ENCODE peak calls at places on chromosomes 12 and 14, in eight cellular contexts. One of them, this sample, is unnamed.

GRCh38 chr14:49882826-49883694 is 9.8 kb upstream of the ARF6 start:
- DNase-seq in nephron progenitor cell: no peak
- DNase-seq in H7: no peak
- DNase-seq in GM03348: no peak
- DNase-seq in HFFc6: no peak
- DNase-seq in activated effector memory CD4-positive, alpha-beta T cell treated with Interleukin-2 at 50 U/mL for 16 hours: no peak
- DNase-seq in substantia nigra: no peak
- DNase-seq in cardiac septum: no peak
- DNase-seq in this sample: no peak

GRCh38 chr12:24933694-24934407 is 15.1 kb downstream of the BCAT1 start:
- DNase-seq in substantia nigra: no peak
- DNase-seq in nephron progenitor cell: no peak
- DNase-seq in GM03348: no peak
- DNase-seq in cardiac septum: no peak
- DNase-seq in HFFc6: no peak
- DNase-seq in H7: no peak
- DNase-seq in activated effector memory CD4-positive, alpha-beta T cell treated with Interleukin-2 at 50 U/mL for 16 hours: no peak
- DNase-seq in this sample: no peak

GRCh38 chr12:4829161-4829792 is 80.4 kb upstream of the KCNA1 start:
- DNase-seq in cardiac septum: no peak
- DNase-seq in nephron progenitor cell: no peak
- DNase-seq in HFFc6: no peak
- DNase-seq in H7: no peak
- DNase-seq in GM03348: no peak
- DNase-seq in activated effector memory CD4-positive, alpha-beta T cell treated with Interleukin-2 at 50 U/mL for 16 hours: no peak
- DNase-seq in substantia nigra: no peak
- DNase-seq in this sample: no peak

GRCh38 chr14:22265319-22266140 is 323.5 kb downstream of the DAD1 start:
- DNase-seq in HFFc6: no peak
- DNase-seq in GM03348: no peak
- DNase-seq in H7: peak
- DNase-seq in cardiac septum: no peak
- DNase-seq in nephron progenitor cell: no peak
- DNase-seq in activated effector memory CD4-positive, alpha-beta T cell treated with Interleukin-2 at 50 U/mL for 16 hours: no peak
- DNase-seq in substantia nigra: no peak
- DNase-seq in this sample: peak

GRCh38 chr12:120290541-120291312 is 976 bp downstream of the RNU4-2 start:
- DNase-seq in HFFc6: no peak
- DNase-seq in substantia nigra: no peak
- DNase-seq in GM03348: peak
- DNase-seq in nephron progenitor cell: peak
- DNase-seq in activated effector memory CD4-positive, alpha-beta T cell treated with Interleukin-2 at 50 U/mL for 16 hours: no peak
- DNase-seq in cardiac septum: no peak
- DNase-seq in H7: peak
- DNase-seq in this sample: peak

GRCh38 chr14:77498120-77498979 is at the start of gene ISM2:
- DNase-seq in nephron progenitor cell: peak
- DNase-seq in GM03348: peak
- DNase-seq in HFFc6: no peak
- DNase-seq in substantia nigra: no peak
- DNase-seq in activated effector memory CD4-positive, alpha-beta T cell treated with Interleukin-2 at 50 U/mL for 16 hours: peak
- DNase-seq in cardiac septum: peak
- DNase-seq in H7: peak
- DNase-seq in this sample: no peak

GRCh38 chr14:51776102-51776894 is 84.1 kb upstream of the GNG2 start:
- DNase-seq in cardiac septum: no peak
- DNase-seq in activated effector memory CD4-positive, alpha-beta T cell treated with Interleukin-2 at 50 U/mL for 16 hours: no peak
- DNase-seq in GM03348: peak
- DNase-seq in nephron progenitor cell: peak
- DNase-seq in substantia nigra: peak
- DNase-seq in HFFc6: peak
- DNase-seq in H7: peak
- DNase-seq in this sample: peak

GRCh38 chr12:111455448-111456320 is 50.0 kb downstream of the SH2B3 start:
- DNase-seq in cardiac septum: peak
- DNase-seq in GM03348: peak
- DNase-seq in H7: peak
- DNase-seq in nephron progenitor cell: no peak
- DNase-seq in HFFc6: peak
- DNase-seq in activated effector memory CD4-positive, alpha-beta T cell treated with Interleukin-2 at 50 U/mL for 16 hours: no peak
- DNase-seq in substantia nigra: no peak
- DNase-seq in this sample: no peak

GRCh38 chr14:77265561-77266335 is 5.3 kb downstream of the NGB start:
- DNase-seq in activated effector memory CD4-positive, alpha-beta T cell treated with Interleukin-2 at 50 U/mL for 16 hours: no peak
- DNase-seq in cardiac septum: no peak
- DNase-seq in GM03348: no peak
- DNase-seq in HFFc6: no peak
- DNase-seq in nephron progenitor cell: no peak
- DNase-seq in H7: peak
- DNase-seq in substantia nigra: no peak
- DNase-seq in this sample: no peak

This sample was measured in C1 segment of cervical spinal cord.